ENCODE peak calls at places on chromosomes 6 and 20, in five cellular contexts. P is GM12891, S is stomach, Q is uterus, N is IMR-90. B is an unnamed sample.

GRCh38 chr20:38581013-38581412 is at the start of gene ADIG:
- DNase-seq in S (no peak), P (no peak), N (no peak), Q (no peak), B (no peak)

GRCh38 chr6:33344771-33345697 is 27.5 kb upstream of the ZBTB22 start:
- DNase-seq in S (peak; percentile 66), N (peak; percentile 81), P (peak; percentile 35), Q (peak; percentile 69), B (peak; percentile 39)

GRCh38 chr6:126581316-126581715 is 241.4 kb downstream of the CENPW start:
- DNase-seq in N (no peak), S (no peak), Q (no peak), P (no peak), B (no peak)

GRCh38 chr20:1802385-1803215 is 92.6 kb upstream of the SIRPA start:
- DNase-seq in P (peak; percentile 62), N (peak; percentile 76), Q (no peak), S (no peak), B (peak; percentile 74)

GRCh38 chr6:39891976-39892375 is 42.3 kb downstream of the MOCS1 start:
- DNase-seq in Q (no peak), P (no peak), S (no peak), N (peak; percentile 19), B (no peak)

GRCh38 chr20:10536531-10536930 is 101.4 kb downstream of the SLX4IP start:
- DNase-seq in Q (no peak), S (peak; percentile 74), N (peak; percentile 68), P (no peak), B (no peak)

GRCh38 chr20:49948809-49949507 is 12.8 kb downstream of the RNF114 start:
- DNase-seq in N (peak; percentile 99), P (no peak), S (no peak), Q (no peak), B (peak; percentile 76)

GRCh38 chr6:36769161-36769675 is 70.0 kb downstream of the CPNE5 start:
- DNase-seq in S (no peak), P (no peak), Q (no peak), N (peak; percentile 28), B (peak; percentile 60)

GRCh38 chr6:41047745-41048742 is 5.0 kb upstream of the APOBEC2 start:
- DNase-seq in Q (no peak), P (no peak), N (no peak), S (peak; percentile 49), B (no peak)

GRCh38 chr6:161486326-161486725 is 212.5 kb upstream of the AGPAT4 start:
- DNase-seq in N (peak; percentile 30), P (no peak), S (no peak), Q (no peak), B (peak; percentile 30)

GRCh38 chr6:149861603-149862423 is 2.3 kb downstream of the LRP11 start:
- DNase-seq in N (peak; percentile 69), S (no peak), Q (no peak), P (no peak), B (no peak)

GRCh38 chr6:149863596-149863845 is 638 bp downstream of the LRP11 start:
- DNase-seq in P (no peak), S (no peak), Q (no peak), N (no peak), B (no peak)

GRCh38 chr6:149862901-149863595 is 1.1 kb downstream of the LRP11 start:
- DNase-seq in N (peak; percentile 57), Q (peak; percentile 58), P (peak; percentile 31), S (peak; percentile 79), B (peak; percentile 40)

GRCh38 chr6:149864578-149865535 is 698 bp upstream of the LRP11 start:
- DNase-seq in Q (no peak), S (peak; percentile 41), P (peak; percentile 30), N (peak; percentile 77), B (no peak)

GRCh38 chr6:149863846-149864577 is at the start of gene LRP11:
- DNase-seq in Q (peak; percentile 82), N (peak; percentile 74), P (peak; percentile 88), S (peak; percentile 94), B (peak; percentile 68)
- TF ChIP-seq POLR2A in Q (peak; percentile 85), N (peak; percentile 59), P (no peak), S (no peak), B (peak; percentile 79)

GRCh38 chr20:5126512-5127203 is at the start of gene CDS2:
- DNase-seq in P (peak; percentile 94), S (peak; percentile 100), N (peak; percentile 97), Q (peak; percentile 100), B (peak; percentile 94)
- TF ChIP-seq POLR2A in P (no peak), S (no peak), N (peak; percentile 47), Q (peak; percentile 70), B (peak; percentile 86)

GRCh38 chr20:13009682-13010406 is 1.1 kb downstream of the SPTLC3 start:
- DNase-seq in N (peak; percentile 96), S (no peak), P (peak; percentile 17), Q (peak; percentile 17), B (peak; percentile 35)
- TF ChIP-seq POLR2A in N (no peak), S (no peak), P (no peak), Q (peak; percentile 5), B (no peak)

GRCh38 chr20:51767018-51767866 is 948 bp downstream of the ATP9A start:
- DNase-seq in P (peak; percentile 25), S (peak; percentile 92), N (no peak), Q (peak; percentile 70), B (peak; percentile 58)
- TF ChIP-seq POLR2A in P (no peak), S (no peak), N (no peak), Q (peak; percentile 29), B (no peak)

GRCh38 chr6:26254666-26255176 is 110.3 kb upstream of the BTN3A2 start:
- DNase-seq in N (no peak), Q (no peak), S (no peak), P (no peak), B (no peak)
- TF ChIP-seq POLR2A in N (no peak), Q (no peak), S (no peak), P (no peak), B (no peak)

DNA sequence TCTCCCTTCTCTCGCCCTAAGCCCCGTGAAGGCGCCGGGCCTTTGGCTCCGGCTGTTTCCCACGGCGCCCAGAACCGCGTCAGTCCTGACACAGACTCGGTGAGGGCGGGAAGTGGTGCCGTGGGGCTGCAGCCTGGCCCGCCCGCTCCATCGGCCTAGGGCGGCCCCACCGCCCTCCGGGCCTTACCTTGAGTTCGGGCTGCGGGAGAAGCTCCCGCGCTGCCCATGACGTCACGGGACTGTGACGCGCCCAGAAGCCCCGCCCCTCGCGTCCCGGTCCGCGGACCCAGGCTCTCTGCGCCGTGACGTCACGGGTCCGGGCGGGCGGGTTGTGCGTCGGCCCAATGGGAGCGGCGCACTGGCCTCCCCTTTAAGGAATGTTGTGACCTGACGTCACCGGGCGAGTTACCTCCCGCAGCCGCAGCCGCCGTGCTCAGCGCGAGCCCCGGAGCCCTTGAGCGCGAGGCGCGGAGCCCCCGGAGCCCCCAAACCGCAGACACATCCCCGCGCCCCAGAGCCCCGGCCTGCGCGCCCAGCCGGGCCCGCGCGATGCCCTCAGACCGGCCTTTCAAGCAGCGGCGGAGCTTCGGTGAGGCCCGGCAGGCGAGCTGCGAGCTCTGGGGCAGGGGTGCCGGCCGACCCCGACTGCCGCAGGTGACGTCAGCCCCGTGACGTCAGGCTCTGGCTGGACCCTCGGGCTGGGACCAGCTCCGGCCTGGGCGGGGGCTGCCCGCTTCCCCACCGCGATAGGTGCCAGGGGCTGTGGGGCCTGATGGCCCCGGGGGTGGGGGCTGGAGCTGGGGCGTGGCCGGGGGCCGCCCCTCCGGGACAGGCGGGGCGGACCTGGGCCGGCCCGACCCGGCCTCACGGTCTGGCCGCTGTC is at the start of gene MAP1LC3A:
- DNase-seq in Q (peak; percentile 95), P (peak; percentile 94), S (peak; percentile 97), N (peak; percentile 95), B (peak; percentile 98)
- TF ChIP-seq POLR2A in Q (peak; percentile 85), P (no peak), S (no peak), N (peak; percentile 76), B (peak; percentile 33)

GRCh38 chr6:156686940-156687874 is 90.0 kb upstream of the ARID1B start:
- DNase-seq in S (peak; percentile 91), Q (peak; percentile 93), P (peak; percentile 76), N (peak; percentile 87), B (peak; percentile 79)
- TF ChIP-seq POLR2A in S (peak; percentile 72), Q (peak; percentile 63), P (peak; percentile 61), N (peak; percentile 77), B (peak; percentile 71)